ENCODE peak calls at places on chromosomes 16 and 17, in six cellular contexts. L is nephron progenitor cell; W is iPS DF 6.9; K is tibial artery; Q is stimulated activated CD8-positive, alpha-beta memory T cell treated with anti-CD3 and anti-CD28 coated beads, Interleukin-12 subunit alpha, Interleukin-12 subunit beta, amount 100 ng/mL, for 4 hours; P is memory B cell. S is an unnamed sample.

GRCh38 chr17:40548982-40549680 is 16.1 kb downstream of the CCR7 start:
- DNase-seq in L (no peak), P (no peak), Q (no peak), K (peak), W (no peak), S (peak)

GRCh38 chr17:62757518-62757951 is 50.6 kb downstream of the MARCHF10 start:
- DNase-seq in W (no peak), Q (no peak), K (no peak), P (no peak), L (peak), S (no peak)

GRCh38 chr17:38621538-38621937 is 15.8 kb upstream of the SRCIN1 start:
- DNase-seq in W (no peak), Q (no peak), K (no peak), P (no peak), L (no peak), S (no peak)

GRCh38 chr16:86833136-86833535 is 254.8 kb downstream of the FOXL1 start:
- DNase-seq in P (no peak), L (no peak), Q (no peak), W (no peak), K (no peak), S (no peak)

GRCh38 chr17:78359216-78359935 is 501 bp downstream of the SOCS3 start:
- DNase-seq in L (no peak), K (no peak), W (no peak), P (no peak), Q (no peak), S (peak)

GRCh38 chr16:2152695-2153506 is 2.7 kb upstream of the TRAF7 start:
- DNase-seq in L (no peak), P (no peak), K (no peak), Q (no peak), W (no peak), S (peak)

GRCh38 chr17:43674394-43674793 is 12.7 kb upstream of the MEOX1 start:
- DNase-seq in W (no peak), Q (no peak), L (no peak), P (no peak), K (no peak), S (no peak)

GRCh38 chr17:40515011-40515410 is 13.6 kb upstream of the TNS4 start:
- DNase-seq in Q (no peak), K (no peak), W (no peak), P (no peak), L (no peak), S (no peak)

GRCh38 chr17:37737081-37737480 is 7.8 kb downstream of the HNF1B start:
- DNase-seq in W (no peak), L (no peak), P (no peak), Q (no peak), K (no peak), S (no peak)

GRCh38 chr17:21689604-21690003 is 2.7 kb upstream of the KCNJ18 start:
- DNase-seq in P (no peak), Q (no peak), K (peak), W (no peak), L (no peak), S (no peak)

GRCh38 chr16:85004587-85005205 is 6.6 kb downstream of the ZDHHC7 start:
- DNase-seq in Q (no peak), P (no peak), W (no peak), K (no peak), L (no peak), S (no peak)

GRCh38 chr17:81429353-81429774 is 34.1 kb downstream of the BAHCC1 start:
- DNase-seq in Q (no peak), K (peak), W (no peak), L (no peak), P (no peak), S (peak)

GRCh38 chr17:16259926-16260325 is 42.9 kb downstream of the PIGL start:
- DNase-seq in W (no peak), P (no peak), K (no peak), L (no peak), Q (no peak), S (no peak)

GRCh38 chr16:30368122-30368791 is 2.0 kb downstream of the TBC1D10B start:
- DNase-seq in W (no peak), K (peak), P (no peak), Q (no peak), L (no peak), S (no peak)

GRCh38 chr16:87353613-87354012 is 30.0 kb downstream of the FBXO31 start:
- DNase-seq in K (no peak), L (no peak), P (no peak), Q (no peak), W (no peak), S (no peak)

GRCh38 chr16:89921699-89922476 is 1.3 kb upstream of the TUBB3 start:
- DNase-seq in W (no peak), Q (no peak), L (peak), P (no peak), K (peak), S (peak)